ENCODE peak calls at places on chromosomes 12 and 14, in six cellular contexts. L is midbrain, J is KG1, M is HTR-8/SVneo, I is OCI-M1, A is IMR-90. N is an unnamed sample.

GRCh38 chr14:68894123-68894522 is 85.0 kb downstream of the ACTN1 start:
- DNase-seq in J (no peak), L (no peak), M (no peak), A (peak), I (no peak), N (no peak)

GRCh38 chr12:97003276-97003675 is 96.2 kb downstream of the NEDD1 start:
- DNase-seq in I (no peak), A (no peak), J (no peak), M (no peak), L (no peak), N (no peak)

GRCh38 chr14:77126461-77126990 is 15.1 kb downstream of the ZDHHC22 start:
- DNase-seq in M (no peak), J (no peak), I (no peak), A (no peak), L (no peak), N (no peak)

GRCh38 chr12:46480724-46481123 is 108.2 kb upstream of the SLC38A2 start:
- DNase-seq in L (no peak), M (no peak), I (no peak), J (no peak), A (no peak), N (no peak)

GRCh38 chr12:51905507-51906438 is 1.5 kb upstream of the ACVRL1 start:
- DNase-seq in A (peak), I (peak), J (no peak), L (no peak), M (no peak), N (no peak)

GRCh38 chr14:53034688-53035087 is 83.8 kb upstream of the FERMT2 start:
- DNase-seq in I (no peak), A (no peak), L (no peak), J (no peak), M (no peak), N (no peak)

GRCh38 chr14:25607095-25607657 is 557.2 kb upstream of the STXBP6 start:
- DNase-seq in L (no peak), J (no peak), I (no peak), A (no peak), M (no peak), N (no peak)

GRCh38 chr14:77603654-77604270 is 12.7 kb downstream of the SPTLC2 start:
- DNase-seq in J (no peak), L (no peak), A (no peak), I (peak), M (no peak), N (no peak)